ENCODE peak calls at places on chromosomes 12 and 14, in six cellular contexts. D is NCI-H1092, T is SK-N-DZ, M is brain microvascular endothelial cell, X is HEK293T, I is breast epithelium. G is an unnamed sample.

GRCh38 chr12:68591716-68592437 is 18.8 kb upstream of the RAP1B start:
- DNase-seq in D (no peak), T (no peak), M (no peak), X (no peak), I (no peak), G (no peak)

GRCh38 chr12:51070004-51070403 is 13.4 kb downstream of the CSRNP2 start:
- DNase-seq in D (no peak), T (no peak), M (no peak), X (no peak), I (no peak), G (no peak)

GRCh38 chr12:70154960-70155589 is 88.2 kb upstream of the CNOT2 start:
- DNase-seq in D (no peak), T (no peak), M (no peak), X (no peak), I (no peak), G (no peak)

GRCh38 chr12:120230326-120230973 is 29.5 kb upstream of the RPLP0 start:
- DNase-seq in D (no peak), T (peak), M (peak), X (peak), I (no peak), G (no peak)

GRCh38 chr14:52998376-52999010 is 47.6 kb upstream of the FERMT2 start:
- DNase-seq in D (no peak), T (no peak), M (peak), X (no peak), I (no peak), G (no peak)

GRCh38 chr12:93785262-93786010 is 108.3 kb downstream of the CRADD start:
- DNase-seq in D (no peak), T (peak), M (peak), X (no peak), I (no peak), G (peak)

GRCh38 chr14:90039253-90040010 is 22.4 kb upstream of the KCNK13 start:
- DNase-seq in D (no peak), T (no peak), M (no peak), X (no peak), I (no peak), G (no peak)

GRCh38 chr12:3202734-3203446 is 125.7 kb downstream of the TSPAN9 start:
- DNase-seq in D (no peak), T (peak), M (no peak), X (peak), I (peak), G (peak)

GRCh38 chr12:94266796-94267529 is 118.6 kb downstream of the PLXNC1 start:
- DNase-seq in D (no peak), T (no peak), M (no peak), X (no peak), I (no peak), G (no peak)

GRCh38 chr12:31591308-31591901 is 469 bp upstream of the DENND5B start:
- DNase-seq in D (peak), T (peak), M (no peak), X (peak), I (no peak), G (no peak)

GRCh38 chr14:72528059-72528950 is 365.6 kb downstream of the DPF3 start:
- DNase-seq in D (no peak), T (no peak), M (peak), X (no peak), I (no peak), G (no peak)

GRCh38 chr14:68283378-68284123 is 464.0 kb downstream of the RAD51B start:
- DNase-seq in D (no peak), T (no peak), M (no peak), X (no peak), I (no peak), G (peak)

GRCh38 chr12:131112016-131112415 is 158.3 kb downstream of the ADGRD1 start:
- DNase-seq in D (no peak), T (peak), M (no peak), X (no peak), I (no peak), G (no peak)

GRCh38 chr12:42790761-42791151 is 201.2 kb upstream of the PRICKLE1 start:
- DNase-seq in D (no peak), T (no peak), M (peak), X (no peak), I (no peak), G (no peak)

G was measured in stimulated activated naive CD8-positive, alpha-beta T cell treated with anti-CD3 and anti-CD28 coated beads, Interleukin-15, amount 100 ng/mL, for 72 hours.